ENCODE peak calls at places on chromosomes 4 and X, in eight cellular contexts. Y is AG04450; A is osteocyte; H is CD8-positive, alpha-beta T cell; N is T-helper 22 cell; L is endothelial cell; X is stimulated activated CD4-positive, alpha-beta T cell treated with anti-CD3 and anti-CD28 coated beads, Interleukin-1b, Interleukin-23, amount 100 ng/mL, for 48 hours; O is NCI-H69. I is an unnamed sample.

GRCh38 chr4:73740353-73740778 is at the start of gene CXCL8:
- DNase-seq in Y (peak; percentile 38), A (no peak), H (no peak), N (no peak), L (no peak), X (no peak), O (peak; percentile 84), I (peak; percentile 8)

GRCh38 chr4:4656977-4657376 is 115.1 kb upstream of the STX18 start:
- DNase-seq in Y (no peak), A (no peak), H (no peak), N (no peak), L (no peak), X (no peak), O (no peak), I (no peak)

GRCh38 chr4:89922881-89923280 is 28.2 kb downstream of the MMRN1 start:
- DNase-seq in Y (no peak), A (no peak), H (no peak), N (no peak), L (no peak), X (no peak), O (peak; percentile 83), I (no peak)

GRCh38 chr4:105909699-105910340 is 14.5 kb downstream of the NPNT start:
- DNase-seq in Y (no peak), A (no peak), H (no peak), N (no peak), L (no peak), X (no peak), O (peak; percentile 80), I (no peak)

GRCh38 chr4:4341861-4342650 is 44.8 kb upstream of the NSG1 start:
- DNase-seq in Y (no peak), A (no peak), H (no peak), N (no peak), L (no peak), X (no peak), O (no peak), I (no peak)

GRCh38 chr4:188275686-188276085 is 136.4 kb downstream of the TRIML1 start:
- DNase-seq in Y (no peak), A (no peak), H (no peak), N (no peak), L (no peak), X (no peak), O (no peak), I (no peak)

GRCh38 chr4:81470456-81471327 is 1.0 kb downstream of the RASGEF1B start:
- DNase-seq in Y (no peak), A (no peak), H (peak; percentile 18), N (no peak), L (peak; percentile 25), X (peak; percentile 19), O (peak; percentile 82), I (no peak)

GRCh38 chrX:18348047-18348446 is 6.4 kb downstream of the SCML2 start:
- DNase-seq in Y (no peak), A (no peak), H (no peak), N (no peak), L (no peak), X (no peak), O (peak; percentile 64), I (no peak)

GRCh38 chrX:47707031-47707780 is 48.2 kb upstream of the UXT start:
- DNase-seq in Y (no peak), A (no peak), H (no peak), N (no peak), L (no peak), X (no peak), O (peak; percentile 83), I (peak; percentile 69)

GRCh38 chr4:78616046-78616498 is 64.5 kb downstream of the ANXA3 start:
- DNase-seq in Y (no peak), A (no peak), H (no peak), N (no peak), L (no peak), X (no peak), O (no peak), I (no peak)

GRCh38 chr4:57405359-57405758 is 295.2 kb upstream of the IGFBP7 start:
- DNase-seq in Y (no peak), A (no peak), H (no peak), N (no peak), L (no peak), X (no peak), O (no peak), I (no peak)

GRCh38 chr4:174672276-174672675 is 150.0 kb upstream of the HPGD start:
- DNase-seq in Y (no peak), A (no peak), H (no peak), N (no peak), L (no peak), X (no peak), O (no peak), I (no peak)

GRCh38 chr4:158714937-158715336 is 8.3 kb downstream of the PPID start:
- DNase-seq in Y (no peak), A (no peak), H (no peak), N (no peak), L (no peak), X (no peak), O (no peak), I (no peak)